ENCODE peak calls at places on chromosomes 11 and 22, in eight cellular contexts. Y is immature natural killer cell; I is adrenal gland; N is stimulated activated CD8-positive, alpha-beta memory T cell treated with anti-CD3 and anti-CD28 coated beads, Interleukin-2, amount 100 ng/mL, for 48 hours; A is fibroblast of lung; H is activated T-cell treated with anti-CD3 and anti-CD28 coated beads for 24 hours; F is Daoy; D is OCI-M1. E is an unnamed sample.

GRCh38 chr11:27718346-27718852 is 18.1 kb upstream of the BDNF start:
- DNase-seq in I (peak), Y (no peak), A (peak), D (no peak), H (no peak), F (peak), N (no peak), E (no peak)

GRCh38 chr11:102269927-102270326 is 47.4 kb upstream of the BIRC3 start:
- DNase-seq in H (no peak), N (no peak), I (no peak), A (peak), D (no peak), Y (no peak), F (peak), E (no peak)

GRCh38 chr22:23565288-23565941 is 14.7 kb downstream of the IGLL1 start:
- DNase-seq in Y (no peak), H (no peak), F (peak), A (no peak), I (no peak), N (no peak), D (peak), E (no peak)

GRCh38 chr11:135027461-135027860 is 615.4 kb upstream of the B3GAT1 start:
- DNase-seq in N (no peak), Y (no peak), D (peak), A (peak), H (no peak), F (peak), I (peak), E (peak)

GRCh38 chr11:32062540-32062939 is 28.3 kb upstream of the RCN1 start:
- DNase-seq in A (no peak), Y (no peak), D (no peak), N (no peak), H (no peak), I (no peak), F (no peak), E (no peak)

GRCh38 chr11:44716256-44716655 is 10.5 kb upstream of the TSPAN18 start:
- DNase-seq in N (no peak), F (no peak), Y (no peak), A (no peak), D (no peak), H (no peak), I (no peak), E (no peak)

GRCh38 chr11:44079376-44079775 is 13.3 kb downstream of the ACCS start:
- DNase-seq in H (no peak), D (no peak), Y (no peak), A (no peak), F (no peak), N (no peak), I (no peak), E (no peak)

GRCh38 chr22:49162841-49163240 is 664.8 kb downstream of the BRD1 start:
- DNase-seq in D (no peak), H (no peak), F (no peak), N (no peak), A (no peak), I (no peak), Y (no peak), E (no peak)

GRCh38 chr11:118592616-118593367 is 14.6 kb upstream of the PHLDB1 start:
- DNase-seq in Y (no peak), D (no peak), I (no peak), A (peak), H (no peak), N (no peak), F (no peak), E (no peak)

GRCh38 chr11:2093575-2094353 is 45.4 kb downstream of the IGF2 start:
- DNase-seq in F (peak), D (no peak), I (no peak), Y (no peak), N (no peak), H (no peak), A (peak), E (no peak)

GRCh38 chr11:74019860-74020259 is 11.0 kb upstream of the UCP3 start:
- DNase-seq in A (peak), F (peak), D (no peak), N (peak), Y (peak), H (peak), I (no peak), E (no peak)

GRCh38 chr22:30730351-30730750 is 35.7 kb downstream of the OSBP2 start:
- DNase-seq in I (no peak), A (peak), D (no peak), H (no peak), N (no peak), Y (no peak), F (no peak), E (no peak)

GRCh38 chr11:77127969-77128691 is at the start of gene MYO7A:
- DNase-seq in F (peak), D (peak), I (peak), H (no peak), Y (no peak), A (no peak), N (no peak), E (no peak)